ENCODE peak calls at places on chromosomes 6 and 20, in six cellular contexts. E, O, N, I, P and B are unnamed samples.

GRCh38 chr6:84867521-84867920 is 103.1 kb upstream of the TBX18 start:
- DNase-seq in E (peak; percentile 50), O (no peak), N (no peak), I (no peak), P (no peak), B (no peak)

GRCh38 chr20:41154436-41155176 is 17.3 kb downstream of the PLCG1 start:
- DNase-seq in E (no peak), O (no peak), N (no peak), I (no peak), P (no peak), B (no peak)

GRCh38 chr20:2747676-2748235 is 52.7 kb downstream of the CPXM1 start:
- DNase-seq in E (no peak), O (no peak), N (no peak), I (no peak), P (no peak), B (no peak)

GRCh38 chr6:160132776-160133338 is 11.2 kb downstream of the SLC22A1 start:
- DNase-seq in E (no peak), O (no peak), N (no peak), I (no peak), P (no peak), B (no peak)

GRCh38 chr6:3784885-3785744 is 33.6 kb upstream of the PXDC1 start:
- DNase-seq in E (no peak), O (no peak), N (no peak), I (no peak), P (no peak), B (no peak)

GRCh38 chr6:70423189-70424133 is 10.2 kb downstream of the FAM135A start:
- DNase-seq in E (no peak), O (no peak), N (no peak), I (peak; percentile 11), P (no peak), B (no peak)

GRCh38 chr6:69945192-69945591 is 78.8 kb downstream of the COL19A1 start:
- DNase-seq in E (no peak), O (no peak), N (no peak), I (no peak), P (no peak), B (no peak)

GRCh38 chr20:50335105-50335504 is 144.5 kb downstream of the CEBPB start:
- DNase-seq in E (peak; percentile 65), O (no peak), N (peak; percentile 38), I (peak; percentile 91), P (peak; percentile 46), B (no peak)

GRCh38 chr20:32582659-32583580 is 2.2 kb downstream of the NOL4L start:
- DNase-seq in E (no peak), O (no peak), N (no peak), I (no peak), P (no peak), B (no peak)

GRCh38 chr6:129280719-129281118 is 397.8 kb downstream of the LAMA2 start:
- DNase-seq in E (no peak), O (no peak), N (no peak), I (no peak), P (no peak), B (peak; percentile 12)

GRCh38 chr6:156832166-156832743 is 55.1 kb downstream of the ARID1B start:
- DNase-seq in E (no peak), O (no peak), N (peak; percentile 44), I (no peak), P (no peak), B (no peak)

GRCh38 chr20:44728835-44729342 is 13.7 kb downstream of the CCN5 start:
- DNase-seq in E (peak; percentile 94), O (peak; percentile 56), N (peak; percentile 64), I (no peak), P (no peak), B (no peak)